ENCODE peak calls at places on chromosomes 3 and 15, in nine cellular contexts. V is psoas muscle; J is CD8-positive, alpha-beta memory T cell; N is activated CD8-positive, alpha-beta memory T cell treated with anti-CD3 and anti-CD28 coated beads, Interleukin-2, amount 50 U/mL, for 48 hours; M is cardiac fibroblast; B is stimulated activated CD8-positive, alpha-beta memory T cell treated with anti-CD3 and anti-CD28 coated beads, Interleukin-4, amount 100 ng/mL, for 24 hours; L is HFFc6; R is activated T-cell treated with anti-CD3 and anti-CD28 coated beads for 4 hours; A is activated naive CD8-positive, alpha-beta T cell treated with anti-CD3 and anti-CD28 coated beads, Interleukin-2, amount 10 ng/mL, durations not matched to agents 7 days and 5 days. W is an unnamed sample.

GRCh38 chr3:46565607-46566039 is 479 bp downstream of the LRRC2 start:
- DNase-seq in M (no peak), N (no peak), R (no peak), J (no peak), L (no peak), V (peak), A (no peak), B (no peak), W (no peak)

GRCh38 chr3:9779721-9780450 is 10.1 kb upstream of the CAMK1 start:
- DNase-seq in V (no peak), L (no peak), J (peak), N (peak), B (peak), M (no peak), R (no peak), A (peak), W (no peak)

GRCh38 chr3:139238281-139239030 is 105.4 kb upstream of the MRPS22 start:
- DNase-seq in N (no peak), J (no peak), V (no peak), M (no peak), L (no peak), A (no peak), B (no peak), R (no peak), W (no peak)

GRCh38 chr15:88476635-88477038 is 9.1 kb downstream of the MRPS11 start:
- DNase-seq in V (no peak), R (no peak), A (no peak), N (no peak), L (peak), J (no peak), M (peak), B (no peak), W (peak)

GRCh38 chr15:69747193-69747592 is 294.6 kb downstream of the RPLP1 start:
- DNase-seq in R (no peak), M (no peak), J (no peak), V (no peak), L (no peak), B (no peak), A (no peak), N (no peak), W (no peak)

GRCh38 chr15:94287794-94288246 is 56.5 kb downstream of the MCTP2 start:
- DNase-seq in J (peak), A (peak), M (no peak), R (no peak), L (no peak), V (no peak), B (peak), N (no peak), W (no peak)

GRCh38 chr3:164332856-164333802 is 745.2 kb downstream of the SI start:
- DNase-seq in N (no peak), V (no peak), L (no peak), B (no peak), R (no peak), M (peak), J (no peak), A (no peak), W (no peak)

GRCh38 chr3:151330374-151330773 is 1.0 kb upstream of the P2RY13 start:
- DNase-seq in R (no peak), L (no peak), A (no peak), B (no peak), N (no peak), M (no peak), J (no peak), V (no peak), W (no peak)

GRCh38 chr15:56205061-56205876 is 38.4 kb downstream of the RFX7 start:
- DNase-seq in A (no peak), V (no peak), J (no peak), N (no peak), R (no peak), B (no peak), L (peak), M (peak), W (no peak)

GRCh38 chr3:135034881-135035440 is 239.9 kb downstream of the EPHB1 start:
- DNase-seq in J (no peak), A (no peak), R (no peak), B (no peak), M (no peak), N (no peak), L (no peak), V (no peak), W (no peak)

GRCh38 chr3:2476996-2477395 is 378.3 kb downstream of the CNTN4 start:
- DNase-seq in B (no peak), N (no peak), V (no peak), L (no peak), J (no peak), R (no peak), M (no peak), A (no peak), W (no peak)

GRCh38 chr15:64045774-64046346 is 425 bp downstream of the DAPK2 start:
- DNase-seq in J (peak), A (peak), N (no peak), L (no peak), M (no peak), R (no peak), B (no peak), V (peak), W (no peak)

GRCh38 chr15:37824717-37825382 is 109.6 kb upstream of the TMCO5A start:
- DNase-seq in L (peak), J (no peak), N (no peak), R (no peak), B (no peak), M (peak), V (peak), A (no peak), W (no peak)

GRCh38 chr15:72835289-72835890 is 51.8 kb upstream of the ADPGK start:
- DNase-seq in R (no peak), N (no peak), A (no peak), J (no peak), M (peak), B (no peak), L (no peak), V (no peak), W (no peak)

GRCh38 chr3:78257956-78258530 is 1218.1 kb downstream of the ROBO2 start:
- DNase-seq in R (no peak), L (no peak), N (no peak), M (no peak), V (no peak), A (no peak), J (no peak), B (no peak), W (no peak)

GRCh38 chr15:62124176-62124952 is 40.7 kb downstream of the C2CD4B start:
- DNase-seq in A (no peak), B (no peak), N (no peak), R (no peak), V (no peak), M (peak), L (no peak), J (no peak), W (peak)

GRCh38 chr3:184236033-184236410 is 6.6 kb downstream of the VWA5B2 start:
- DNase-seq in M (no peak), L (no peak), A (no peak), B (no peak), V (no peak), N (no peak), R (no peak), J (no peak), W (no peak)

GRCh38 chr3:142940000-142940399 is 23.5 kb downstream of the PAQR9 start:
- DNase-seq in B (no peak), N (no peak), R (no peak), V (no peak), A (no peak), L (no peak), M (no peak), J (no peak), W (no peak)

GRCh38 chr3:190902292-190902691 is 39.8 kb upstream of the GMNC start:
- DNase-seq in R (no peak), J (no peak), M (no peak), L (no peak), N (no peak), A (no peak), V (no peak), B (no peak), W (no peak)

GRCh38 chr3:13016083-13016725 is 57.0 kb downstream of the IQSEC1 start:
- DNase-seq in M (no peak), V (peak), R (no peak), J (peak), B (no peak), L (no peak), N (peak), A (no peak), W (no peak)